ENCODE peak calls at places on chromosome 15, in seven cellular contexts. L is cardiac muscle cell, C is heart left ventricle, R is AG04449, I is endothelial cell, T is fibroblast of pulmonary artery, Q is right lobe of liver. A is an unnamed sample.

GRCh38 chr15:39691229-39691628 is 91.4 kb downstream of the FSIP1 start:
- DNase-seq in L (peak), C (no peak), R (no peak), I (no peak), T (no peak), Q (no peak), A (peak)

GRCh38 chr15:90994059-90994416 is 297 bp downstream of the PRC1 start:
- DNase-seq in L (peak), C (no peak), R (no peak), I (peak), T (no peak), Q (peak), A (no peak)

GRCh38 chr15:89490081-89490480 is 6.3 kb downstream of the RHCG start:
- DNase-seq in L (no peak), C (no peak), R (no peak), I (no peak), T (no peak), Q (no peak), A (no peak)

GRCh38 chr15:41278319-41278718 is 47.3 kb downstream of the CHP1 start:
- DNase-seq in L (no peak), C (no peak), R (no peak), I (no peak), T (no peak), Q (no peak), A (no peak)

GRCh38 chr15:65055201-65055870 is 10.1 kb downstream of the SLC51B start:
- DNase-seq in L (no peak), C (peak), R (no peak), I (no peak), T (no peak), Q (peak), A (no peak)

GRCh38 chr15:82535566-82536408 is 4.5 kb downstream of the RPS17 start:
- DNase-seq in L (peak), C (no peak), R (no peak), I (no peak), T (no peak), Q (no peak), A (peak)

GRCh38 chr15:69359724-69360123 is 54.4 kb upstream of the KIF23 start:
- DNase-seq in L (no peak), C (no peak), R (no peak), I (no peak), T (peak), Q (no peak), A (peak)

GRCh38 chr15:40921949-40922607 is 7.1 kb upstream of the DLL4 start:
- DNase-seq in L (no peak), C (no peak), R (no peak), I (no peak), T (no peak), Q (no peak), A (no peak)

GRCh38 chr15:75992897-75993296 is 19.3 kb downstream of the NRG4 start:
- DNase-seq in L (no peak), C (no peak), R (no peak), I (no peak), T (no peak), Q (no peak), A (no peak)

GRCh38 chr15:64895285-64896065 is 16.2 kb upstream of the ANKDD1A start:
- DNase-seq in L (no peak), C (peak), R (no peak), I (no peak), T (peak), Q (no peak), A (peak)

GRCh38 chr15:85587707-85588441 is 206.9 kb downstream of the KLHL25 start:
- DNase-seq in L (no peak), C (no peak), R (no peak), I (no peak), T (peak), Q (no peak), A (peak)

GRCh38 chr15:64017082-64017588 is 29.1 kb downstream of the DAPK2 start:
- DNase-seq in L (no peak), C (no peak), R (no peak), I (no peak), T (no peak), Q (no peak), A (peak)

GRCh38 chr15:58522865-58523264 is 91.1 kb downstream of the LIPC start:
- DNase-seq in L (no peak), C (no peak), R (no peak), I (no peak), T (no peak), Q (no peak), A (no peak)

GRCh38 chr15:101613130-101614000 is 38.8 kb downstream of the TM2D3 start:
- DNase-seq in L (peak), C (peak), R (no peak), I (no peak), T (peak), Q (peak), A (no peak)

GRCh38 chr15:58678683-58679082 is 70.8 kb downstream of the ADAM10 start:
- DNase-seq in L (no peak), C (no peak), R (no peak), I (no peak), T (peak), Q (no peak), A (no peak)

GRCh38 chr15:101296418-101297405 is 1.7 kb upstream of the SNRPA1 start:
- DNase-seq in L (no peak), C (no peak), R (no peak), I (no peak), T (peak), Q (no peak), A (peak)

GRCh38 chr15:64800476-64800875 is 25.0 kb downstream of the PIF1 start:
- DNase-seq in L (no peak), C (no peak), R (no peak), I (no peak), T (no peak), Q (no peak), A (no peak)

GRCh38 chr15:63752075-63752684 is 81.6 kb downstream of the HERC1 start:
- DNase-seq in L (peak), C (no peak), R (peak), I (peak), T (peak), Q (no peak), A (peak)

GRCh38 chr15:64665179-64665578 is 110.2 kb downstream of the RBPMS2 start:
- DNase-seq in L (no peak), C (no peak), R (no peak), I (no peak), T (no peak), Q (no peak), A (no peak)

GRCh38 chr15:38560456-38560926 is 4.1 kb downstream of the RASGRP1 start:
- DNase-seq in L (no peak), C (no peak), R (no peak), I (no peak), T (no peak), Q (no peak), A (no peak)

GRCh38 chr15:22939051-22939450 is 41.1 kb downstream of the CYFIP1 start:
- DNase-seq in L (no peak), C (no peak), R (no peak), I (no peak), T (no peak), Q (no peak), A (no peak)

GRCh38 chr15:62873203-62873602 is 169.3 kb upstream of the TPM1 start:
- DNase-seq in L (no peak), C (no peak), R (no peak), I (no peak), T (no peak), Q (no peak), A (no peak)

GRCh38 chr15:71811036-71811736 is 832 bp downstream of the NR2E3 start:
- DNase-seq in L (no peak), C (no peak), R (no peak), I (no peak), T (no peak), Q (no peak), A (no peak)

GRCh38 chr15:74535388-74536084 is 5.5 kb upstream of the ARID3B start:
- DNase-seq in L (no peak), C (no peak), R (no peak), I (no peak), T (no peak), Q (no peak), A (peak)

GRCh38 chr15:58077427-58077826 is 11.9 kb upstream of the ALDH1A2 start:
- DNase-seq in L (peak), C (no peak), R (no peak), I (no peak), T (peak), Q (no peak), A (peak)

GRCh38 chr15:84840741-84841429 is 23.7 kb downstream of the ALPK3 start:
- DNase-seq in L (peak), C (peak), R (peak), I (no peak), T (peak), Q (peak), A (peak)

GRCh38 chr15:38685686-38686339 is 121.2 kb upstream of the RASGRP1 start:
- DNase-seq in L (no peak), C (no peak), R (no peak), I (no peak), T (no peak), Q (no peak), A (no peak)

GRCh38 chr15:100778831-100779288 is 100.8 kb upstream of the ALDH1A3 start:
- DNase-seq in L (no peak), C (no peak), R (no peak), I (no peak), T (no peak), Q (no peak), A (no peak)

GRCh38 chr15:96072821-96073220 is 257.7 kb upstream of the NR2F2 start:
- DNase-seq in L (no peak), C (no peak), R (no peak), I (no peak), T (no peak), Q (no peak), A (no peak)
- TF ChIP-seq CTCF in L (no peak), C (no peak), R (no peak), I (no peak), T (no peak), Q (no peak), A (no peak)

DNA sequence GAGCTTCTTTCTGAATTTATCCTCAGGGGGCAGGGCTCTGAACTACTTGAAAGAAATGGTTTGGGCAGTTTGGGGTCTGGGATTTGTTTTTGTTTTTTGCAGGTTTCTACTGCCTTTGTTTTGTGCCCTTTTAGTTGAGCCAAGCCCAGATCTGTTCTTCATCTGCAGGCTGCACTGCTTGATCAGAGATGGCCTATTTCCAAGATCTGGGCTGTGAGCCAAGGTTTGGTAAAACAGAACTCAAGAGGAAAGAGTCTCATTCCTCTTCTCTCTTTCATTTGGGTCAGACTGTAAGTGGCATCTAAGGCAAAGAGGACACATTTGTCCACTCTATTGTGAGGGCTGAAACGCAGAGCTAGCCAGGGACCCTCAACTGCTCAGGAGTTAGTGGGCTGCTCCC is 104.3 kb upstream of the UBE3A start:
- DNase-seq in L (peak), C (peak), R (peak), I (no peak), T (peak), Q (no peak), A (peak)
- TF ChIP-seq CTCF in L (no peak), C (no peak), R (no peak), I (no peak), T (no peak), Q (no peak), A (no peak)

GRCh38 chr15:66171891-66172290 is 81.7 kb downstream of the MEGF11 start:
- DNase-seq in L (no peak), C (no peak), R (no peak), I (no peak), T (no peak), Q (no peak), A (no peak)
- TF ChIP-seq CTCF in L (no peak), C (no peak), R (no peak), I (no peak), T (no peak), Q (no peak), A (no peak)

GRCh38 chr15:31396881-31397560 is 70.4 kb downstream of the KLF13 start:
- DNase-seq in L (peak), C (peak), R (no peak), I (peak), T (peak), Q (peak), A (peak)
- TF ChIP-seq CTCF in L (no peak), C (peak), R (no peak), I (no peak), T (no peak), Q (peak), A (no peak)

GRCh38 chr15:77548608-77549551 is 83.8 kb downstream of the LINGO1 start:
- DNase-seq in L (no peak), C (no peak), R (no peak), I (no peak), T (no peak), Q (no peak), A (no peak)
- TF ChIP-seq CTCF in L (no peak), C (no peak), R (no peak), I (no peak), T (no peak), Q (no peak), A (no peak)

GRCh38 chr15:56890038-56890437 is 28.4 kb upstream of the TCF12 start:
- DNase-seq in L (no peak), C (no peak), R (no peak), I (no peak), T (no peak), Q (no peak), A (no peak)

GRCh38 chr15:56887782-56888127 is 30.7 kb upstream of the TCF12 start:
- DNase-seq in L (no peak), C (no peak), R (no peak), I (no peak), T (no peak), Q (no peak), A (no peak)

GRCh38 chr15:56883088-56883487 is 35.4 kb upstream of the TCF12 start:
- DNase-seq in L (no peak), C (no peak), R (no peak), I (no peak), T (no peak), Q (no peak), A (no peak)

GRCh38 chr15:56886450-56886856 is 32.0 kb upstream of the TCF12 start:
- DNase-seq in L (no peak), C (no peak), R (no peak), I (no peak), T (no peak), Q (no peak), A (no peak)

DNA sequence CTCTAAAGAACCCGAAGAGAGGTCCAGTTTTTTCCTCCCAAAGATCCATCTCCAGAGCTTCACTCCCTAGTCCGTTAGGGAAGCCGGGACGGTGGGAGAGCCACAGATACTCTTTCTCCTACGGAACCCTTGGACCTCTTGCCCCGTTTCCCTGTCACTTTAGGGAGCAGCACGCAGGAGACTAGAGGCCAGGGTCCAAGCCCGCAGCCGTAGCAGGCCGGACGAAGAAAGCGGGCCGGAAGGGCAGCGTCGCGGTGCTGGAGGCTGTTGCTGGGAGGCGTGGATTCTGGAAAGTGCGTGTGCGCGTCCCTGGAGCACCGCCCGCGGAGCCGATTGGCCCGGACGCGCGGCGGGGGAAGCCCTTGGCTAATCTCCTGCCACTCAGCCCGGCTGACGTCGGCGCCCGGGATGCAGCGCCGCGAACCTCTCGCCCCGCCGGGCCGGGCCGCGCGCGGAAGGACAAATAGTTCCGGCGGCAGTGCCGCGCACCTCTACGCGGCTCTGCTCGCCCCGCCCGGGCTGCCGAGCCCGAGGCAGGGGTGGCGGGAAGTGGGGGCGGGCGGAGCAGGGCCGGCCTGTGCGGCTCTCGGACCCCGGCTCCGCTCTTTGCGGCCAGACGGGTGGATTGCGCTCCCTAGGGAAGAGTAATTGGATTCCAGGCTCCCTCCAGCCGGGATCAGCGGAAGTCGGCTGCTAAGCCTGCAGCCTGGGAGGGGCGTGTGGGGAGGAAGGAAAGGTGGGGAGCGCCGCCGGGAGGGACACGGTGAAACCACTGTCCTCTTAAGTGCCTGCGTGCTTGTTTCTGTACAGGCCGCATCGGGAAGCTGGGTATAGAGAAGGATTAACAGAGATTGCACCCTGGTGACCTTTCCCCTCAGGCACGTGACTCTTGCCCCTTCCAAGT is 31.3 kb upstream of the TCF12 start:
- DNase-seq in L (peak), C (peak), R (peak), I (peak), T (peak), Q (peak), A (peak)
- TF ChIP-seq CTCF in L (no peak), C (peak), R (no peak), I (no peak), T (no peak), Q (peak), A (no peak)

GRCh38 chr15:68234060-68234459 is 4.5 kb upstream of the CLN6 start:
- DNase-seq in L (no peak), C (no peak), R (no peak), I (no peak), T (no peak), Q (no peak), A (no peak)
- TF ChIP-seq CTCF in L (no peak), C (no peak), R (no peak), I (no peak), T (no peak), Q (no peak), A (no peak)

GRCh38 chr15:31442203-31443090 is 115.8 kb downstream of the KLF13 start:
- DNase-seq in L (no peak), C (no peak), R (peak), I (no peak), T (peak), Q (no peak), A (peak)
- TF ChIP-seq CTCF in L (peak), C (peak), R (peak), I (no peak), T (peak), Q (no peak), A (peak)

DNA sequence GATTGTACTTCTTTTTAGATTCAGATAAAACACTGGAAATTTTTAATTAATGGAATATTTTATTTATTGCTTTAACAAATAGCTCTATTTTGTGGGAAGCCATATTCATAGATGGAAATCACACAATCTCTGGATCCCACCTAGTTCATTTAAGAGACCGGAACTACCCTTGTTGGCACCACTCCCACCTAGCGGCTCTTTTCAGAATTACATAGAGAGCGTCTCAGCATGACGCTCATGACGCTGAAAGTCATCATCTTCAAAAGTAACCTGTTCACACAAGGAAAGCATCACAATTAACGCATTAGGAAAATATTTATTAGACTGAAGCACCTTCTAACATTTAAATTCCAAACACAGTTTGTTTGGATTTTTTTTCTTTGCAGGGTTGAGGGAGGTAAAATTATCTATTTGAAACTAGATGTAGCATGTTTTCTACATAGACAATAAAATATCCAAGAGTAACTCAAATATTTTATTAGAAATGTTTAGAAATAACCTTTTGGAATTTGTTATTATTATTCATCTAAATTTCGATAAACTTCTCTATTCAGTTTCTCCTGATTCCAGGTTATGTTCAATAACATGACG is 214.9 kb upstream of the ARRDC4 start:
- DNase-seq in L (peak), C (peak), R (no peak), I (peak), T (peak), Q (no peak), A (peak)
- TF ChIP-seq CTCF in L (peak), C (peak), R (no peak), I (peak), T (peak), Q (peak), A (peak)

DNA sequence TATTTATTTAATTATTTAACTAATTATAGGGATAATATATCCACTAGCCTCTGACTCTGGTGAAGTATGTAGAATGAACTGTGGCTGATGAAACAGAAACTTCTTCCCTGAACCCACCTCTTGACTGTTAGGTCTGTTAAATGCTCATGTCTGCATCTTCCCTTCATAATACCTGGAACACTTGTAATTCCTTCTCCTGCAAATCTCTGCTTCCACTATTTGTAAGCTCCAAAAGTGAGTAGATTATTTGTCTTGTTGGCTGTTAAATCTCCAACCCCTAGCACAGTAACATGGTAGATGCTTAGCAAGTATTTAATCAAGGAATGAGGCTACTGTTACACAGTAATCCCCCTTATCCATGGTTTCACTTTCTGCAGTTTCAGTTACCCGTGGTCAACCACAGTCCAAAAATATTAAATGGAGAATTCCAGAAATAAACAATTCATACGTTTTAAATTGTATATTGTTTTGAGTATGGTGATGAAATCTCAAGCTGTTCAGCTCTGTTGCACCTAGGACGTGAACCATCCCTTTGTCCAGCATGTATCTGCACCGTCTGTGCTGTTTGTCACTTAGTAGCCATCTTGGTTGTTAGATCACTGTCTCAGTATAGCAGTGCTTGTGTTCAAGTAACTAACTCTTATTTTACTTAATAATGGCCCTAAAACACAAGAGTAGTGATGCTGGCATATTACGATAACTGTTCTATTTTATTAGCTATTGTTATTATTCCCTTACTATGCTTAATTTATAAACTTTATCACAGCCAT is 5.7 kb downstream of the TTBK2 start:
- DNase-seq in L (no peak), C (no peak), R (no peak), I (no peak), T (no peak), Q (no peak), A (no peak)
- TF ChIP-seq CTCF in L (no peak), C (no peak), R (no peak), I (no peak), T (no peak), Q (no peak), A (no peak)